ENCODE peak calls at places on chromosomes 11 and 22, in six cellular contexts. W, Y, H, G, L and F are unnamed samples.

GRCh38 chr11:12362857-12363256 is 14.5 kb upstream of the PARVA start:
- DNase-seq in Y (no peak), H (no peak), G (no peak), L (no peak), W (no peak), F (no peak)

GRCh38 chr11:15585587-15586331 is 471.0 kb downstream of the INSC start:
- DNase-seq in H (no peak), L (no peak), Y (no peak), W (no peak), G (no peak), F (no peak)

GRCh38 chr11:47101452-47101851 is 75.2 kb downstream of the ARFGAP2 start:
- DNase-seq in Y (no peak), L (no peak), W (no peak), G (no peak), H (peak; percentile 26), F (no peak)

GRCh38 chr22:45226681-45227186 is 14.0 kb downstream of the KIAA0930 start:
- DNase-seq in L (peak; percentile 67), Y (peak; percentile 30), G (no peak), W (no peak), H (no peak), F (no peak)

GRCh38 chr11:38266691-38267090 is 1668.7 kb upstream of the RAG2 start:
- DNase-seq in Y (no peak), G (no peak), W (no peak), L (no peak), H (no peak), F (no peak)

GRCh38 chr11:35334385-35335090 is 84.8 kb downstream of the SLC1A2 start:
- DNase-seq in W (no peak), H (peak; percentile 64), L (no peak), Y (no peak), G (peak; percentile 47), F (no peak)

GRCh38 chr11:35227551-35228341 is 88.8 kb downstream of the CD44 start:
- DNase-seq in H (no peak), G (no peak), W (no peak), L (no peak), Y (peak; percentile 39), F (no peak)

GRCh38 chr11:88779551-88779950 is 286.2 kb downstream of the GRM5 start:
- DNase-seq in W (no peak), G (no peak), L (no peak), H (no peak), Y (peak; percentile 70), F (no peak)

GRCh38 chr11:114270531-114271270 is 25.5 kb upstream of the NNMT start:
- DNase-seq in H (no peak), W (no peak), Y (no peak), G (no peak), L (no peak), F (no peak)

GRCh38 chr11:123478352-123478986 is 48.4 kb downstream of the GRAMD1B start:
- DNase-seq in Y (peak; percentile 85), G (peak; percentile 53), W (peak; percentile 57), L (peak; percentile 71), H (peak; percentile 94), F (peak; percentile 61)

GRCh38 chr11:13337986-13338436 is 60.4 kb downstream of the BMAL1 start:
- DNase-seq in L (no peak), W (no peak), G (no peak), H (no peak), Y (peak; percentile 79), F (no peak)

GRCh38 chr11:5004429-5005274 is 10.0 kb downstream of the OR51L1 start:
- DNase-seq in W (peak; percentile 66), H (peak; percentile 84), G (peak; percentile 10), Y (peak; percentile 45), L (peak; percentile 66), F (peak; percentile 60)

GRCh38 chr11:12598330-12599256 is 75.6 kb upstream of the TEAD1 start:
- DNase-seq in H (no peak), Y (peak; percentile 77), G (no peak), W (no peak), L (no peak), F (no peak)

GRCh38 chr11:1880746-1881441 is 10.8 kb downstream of the PRR33 start:
- DNase-seq in W (no peak), L (no peak), Y (no peak), H (no peak), G (no peak), F (no peak)

GRCh38 chr11:107744736-107745135 is 32.9 kb upstream of the SLN start:
- DNase-seq in H (peak; percentile 30), L (no peak), Y (no peak), G (no peak), W (no peak), F (no peak)

GRCh38 chr11:8225589-8226036 is 38.1 kb downstream of the LMO1 start:
- DNase-seq in G (peak; percentile 88), L (peak; percentile 70), W (peak; percentile 86), Y (peak; percentile 66), H (peak; percentile 83), F (peak; percentile 73)

GRCh38 chr11:91932151-91932821 is 292.3 kb upstream of the FAT3 start:
- DNase-seq in L (no peak), Y (peak; percentile 88), W (no peak), G (no peak), H (no peak), F (no peak)